ENCODE peak calls at places on chromosomes 2 and 18, in six cellular contexts. I, G, N, W, V and X are unnamed samples.
A peak's percentile ranks its signal among the peaks of the same experiment; 100 is the strongest.

GRCh38 chr18:34821669-34822210 is 111.6 kb downstream of the DTNA start:
- DNase-seq in I (peak; percentile 70), G (peak; percentile 64), N (peak; percentile 58), W (no peak), V (no peak), X (no peak)

GRCh38 chr2:191171708-191172355 is 21.0 kb upstream of the STAT4 start:
- DNase-seq in I (peak; percentile 97), G (peak; percentile 39), N (peak; percentile 77), W (no peak), V (peak; percentile 80), X (no peak)

GRCh38 chr18:53426656-53427055 is 797.8 kb downstream of the MBD2 start:
- DNase-seq in I (no peak), G (peak; percentile 71), N (no peak), W (no peak), V (peak; percentile 33), X (no peak)

GRCh38 chr2:43059183-43059897 is 167.1 kb downstream of the ZFP36L2 start:
- DNase-seq in I (peak; percentile 98), G (no peak), N (peak; percentile 94), W (no peak), V (no peak), X (no peak)

GRCh38 chr18:37805773-37806380 is 240.3 kb upstream of the CELF4 start:
- DNase-seq in I (no peak), G (peak; percentile 21), N (no peak), W (no peak), V (no peak), X (no peak)

GRCh38 chr18:48002933-48003365 is 72.5 kb upstream of the SMAD2 start:
- DNase-seq in I (peak; percentile 7), G (peak; percentile 92), N (peak; percentile 5), W (no peak), V (peak; percentile 97), X (no peak)

GRCh38 chr18:65523461-65523860 is 227.4 kb upstream of the CDH7 start:
- DNase-seq in I (no peak), G (peak; percentile 56), N (no peak), W (peak; percentile 66), V (no peak), X (peak; percentile 21)

GRCh38 chr18:21099442-21099841 is 12.2 kb downstream of the ROCK1 start:
- DNase-seq in I (no peak), G (no peak), N (no peak), W (no peak), V (no peak), X (no peak)

GRCh38 chr2:40431600-40431955 is 20.3 kb downstream of the SLC8A1 start:
- DNase-seq in I (peak; percentile 88), G (no peak), N (peak; percentile 65), W (no peak), V (peak; percentile 77), X (no peak)

GRCh38 chr2:26489213-26489850 is 11.4 kb upstream of the OTOF start:
- DNase-seq in I (no peak), G (no peak), N (no peak), W (no peak), V (no peak), X (no peak)

GRCh38 chr18:32160547-32160946 is 29.3 kb upstream of the MEP1B start:
- DNase-seq in I (no peak), G (no peak), N (no peak), W (no peak), V (no peak), X (no peak)

GRCh38 chr2:173982182-173982714 is 17.1 kb upstream of the SP3 start:
- DNase-seq in I (no peak), G (no peak), N (no peak), W (no peak), V (no peak), X (no peak)
- H3K9ac ChIP-seq in I (no peak overlapping the region), G (no peak overlapping the region), N (peak overlapping the region; percentile 77), W (no peak overlapping the region), V (no peak overlapping the region), X (no peak overlapping the region)

DNA sequence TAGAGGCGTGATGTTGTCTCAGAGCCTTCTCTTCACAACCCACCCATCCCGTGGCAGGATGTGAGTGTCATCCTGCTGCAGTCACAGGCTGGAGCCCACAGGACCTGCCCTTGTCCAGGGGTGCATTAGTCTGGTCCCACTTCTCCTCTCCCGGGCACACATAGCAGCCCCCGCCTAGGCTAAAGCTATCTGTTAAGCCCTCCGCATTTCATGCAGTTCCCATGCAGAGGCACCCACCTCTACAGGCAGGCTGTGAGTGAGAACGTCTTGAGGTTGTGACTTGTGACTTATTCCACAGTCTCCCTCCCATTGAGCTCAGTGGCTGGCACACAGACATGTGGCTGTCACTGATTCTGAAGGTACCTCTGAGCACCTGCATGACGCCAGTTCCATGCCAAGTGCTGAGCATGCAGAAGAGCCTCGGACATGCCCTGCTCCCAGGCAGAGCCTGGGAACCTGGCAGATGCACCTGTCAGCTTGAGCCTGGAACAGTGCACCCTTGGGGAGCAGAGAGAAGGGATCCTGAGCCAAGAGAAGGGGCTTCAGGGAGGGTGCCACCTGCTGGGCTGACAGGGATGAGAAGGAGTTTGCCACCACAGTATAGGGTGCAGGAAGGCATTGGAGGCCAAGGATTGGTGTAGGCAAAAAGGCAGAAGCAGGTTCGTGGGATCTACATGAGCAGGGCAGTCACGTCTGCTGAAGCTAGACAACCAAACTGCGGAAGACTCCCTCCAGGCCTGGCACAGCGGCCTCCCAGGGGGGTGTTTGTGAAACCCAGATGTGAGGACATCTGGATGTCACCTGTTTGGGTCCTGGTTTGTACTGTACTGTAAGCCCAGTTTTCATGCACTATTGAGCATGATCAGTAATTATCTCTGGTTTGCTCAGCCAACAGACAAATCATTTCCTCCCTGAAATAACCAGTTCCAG is 213.6 kb downstream of the GLI2 start:
- DNase-seq in I (no peak), G (no peak), N (peak; percentile 18), W (no peak), V (no peak), X (no peak)
- H3K18ac ChIP-seq in I (no peak overlapping the region), G (no peak overlapping the region), N (no peak overlapping the region), W (no peak overlapping the region), V (no peak overlapping the region), X (no peak overlapping the region)

GRCh38 chr2:27903018-27903417 is 12.5 kb downstream of the BABAM2 start:
- DNase-seq in I (no peak), G (no peak), N (no peak), W (no peak), V (no peak), X (no peak)

GRCh38 chr2:27897755-27898154 is 7.2 kb downstream of the BABAM2 start:
- DNase-seq in I (no peak), G (no peak), N (no peak), W (no peak), V (peak; percentile 22), X (no peak)

GRCh38 chr2:27903649-27904544 is 13.4 kb downstream of the BABAM2 start:
- DNase-seq in I (peak; percentile 52), G (no peak), N (peak; percentile 71), W (no peak), V (peak; percentile 64), X (no peak)

GRCh38 chr2:27902143-27902542 is 11.6 kb downstream of the BABAM2 start:
- DNase-seq in I (no peak), G (no peak), N (no peak), W (no peak), V (no peak), X (no peak)

GRCh38 chr2:27901219-27901618 is 10.7 kb downstream of the BABAM2 start:
- DNase-seq in I (peak; percentile 32), G (no peak), N (no peak), W (no peak), V (no peak), X (no peak)
- H3K9ac ChIP-seq in I (no peak overlapping the region), G (no peak overlapping the region), N (no peak overlapping the region), W (no peak overlapping the region), V (no peak overlapping the region), X (no peak overlapping the region)

GRCh38 chr2:239581352-239581901 is 180.6 kb upstream of the HDAC4 start:
- DNase-seq in I (no peak), G (no peak), N (no peak), W (no peak), V (no peak), X (no peak)
- H3K18ac ChIP-seq in I (no peak overlapping the region), G (no peak overlapping the region), N (no peak overlapping the region), W (no peak overlapping the region), V (no peak overlapping the region), X (no peak overlapping the region)

DNA sequence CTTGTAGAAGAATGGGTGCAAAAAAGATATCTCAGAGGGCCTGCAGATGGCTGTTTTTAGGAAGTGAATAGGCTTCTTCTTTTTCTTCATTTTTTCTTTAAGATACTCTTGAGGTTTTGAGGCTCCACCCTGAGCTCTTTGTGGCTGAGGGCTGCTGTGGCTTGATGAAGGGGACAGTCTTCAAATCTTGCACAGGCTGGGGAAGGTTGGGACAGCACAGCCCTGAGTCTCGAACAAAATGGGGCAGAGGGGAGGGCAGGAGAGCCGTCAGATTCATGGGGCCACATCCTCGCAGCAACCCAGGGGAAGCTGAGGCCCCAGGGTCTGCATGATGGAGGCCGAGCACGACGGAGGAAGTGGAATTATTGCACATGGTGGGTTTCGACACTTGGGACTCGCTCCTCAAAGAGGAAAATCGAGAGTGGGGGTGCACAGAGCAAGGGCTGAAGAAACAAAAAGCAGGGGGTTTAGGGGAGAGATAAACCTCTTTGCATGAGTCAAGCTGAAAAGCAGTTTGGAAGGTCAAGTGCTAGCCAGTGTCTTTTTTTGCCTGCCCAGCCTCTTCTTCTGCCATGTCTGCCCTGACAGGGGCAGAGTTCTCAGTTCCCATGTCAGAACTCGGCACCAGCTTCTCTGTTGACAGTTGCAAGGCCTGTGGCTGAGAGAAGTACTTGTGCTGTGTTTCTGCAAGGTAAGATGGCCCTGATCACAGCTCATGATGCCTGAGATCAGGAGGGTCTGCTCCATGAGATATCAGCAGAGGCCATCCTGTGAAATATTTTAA is 19.5 kb downstream of the INPP4A start:
- DNase-seq in I (no peak), G (peak; percentile 75), N (no peak), W (no peak), V (no peak), X (no peak)
- H3K9ac ChIP-seq in I (no peak overlapping the region), G (peak overlapping the region; percentile 6), N (no peak overlapping the region), W (no peak overlapping the region), V (no peak overlapping the region), X (no peak overlapping the region)

GRCh38 chr2:155600296-155600695 is 732.2 kb downstream of the NR4A2 start:
- DNase-seq in I (no peak), G (no peak), N (no peak), W (no peak), V (no peak), X (no peak)

GRCh38 chr2:155600914-155601760 is 731.4 kb downstream of the NR4A2 start:
- DNase-seq in I (no peak), G (no peak), N (no peak), W (no peak), V (no peak), X (no peak)

DNA sequence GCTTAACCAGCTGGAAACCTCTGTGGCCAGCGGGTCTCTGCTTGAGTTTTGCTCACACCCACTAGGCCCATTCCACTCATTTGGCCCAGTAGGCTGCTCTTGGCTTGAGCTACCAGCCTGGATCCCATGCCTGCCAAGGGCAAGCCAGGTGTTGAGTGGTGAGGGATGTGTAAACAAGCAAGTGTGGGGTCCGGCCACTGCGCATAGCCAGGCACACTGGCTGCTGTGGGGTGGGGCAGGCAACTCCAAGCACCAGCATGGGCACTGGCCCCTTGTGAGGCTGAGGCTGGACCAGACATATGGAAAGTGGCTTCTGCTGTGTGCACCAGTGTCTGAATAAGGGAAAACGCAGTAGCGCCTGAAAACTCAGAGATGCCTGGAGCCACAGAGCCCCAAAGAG is 732.7 kb downstream of the NR4A2 start:
- DNase-seq in I (no peak), G (no peak), N (no peak), W (no peak), V (no peak), X (no peak)
- H3K18ac ChIP-seq in I (no peak overlapping the region), G (no peak overlapping the region), N (no peak overlapping the region), W (no peak overlapping the region), V (no peak overlapping the region), X (no peak overlapping the region)